ENCODE peak calls at places on chromosomes 12 and 14, in ten cellular contexts. One of them, this sample, is unnamed.

GRCh38 chr12:64625243-64626077 is 15.2 kb downstream of the RASSF3 start:
- DNase-seq in mucosa of gallbladder: peak
- DNase-seq in HuH-7.5: peak
- DNase-seq in posterior cingulate gyrus: peak
- DNase-seq in stimulated activated CD8-positive, alpha-beta memory T cell treated with anti-CD3 and anti-CD28 coated beads, Interleukin-12 subunit alpha, Interleukin-12 subunit beta, amount 100 ng/mL, for 1 hour: no peak
- DNase-seq in NCI-H460: no peak
- DNase-seq in transverse colon: peak
- DNase-seq in K562: peak
- DNase-seq in astrocyte of the cerebellum: peak
- DNase-seq in mesendoderm: peak
- DNase-seq in this sample: peak

GRCh38 chr14:20652996-20653975 is 11.8 kb upstream of the OR6S1 start:
- DNase-seq in K562: peak
- DNase-seq in NCI-H460: peak
- DNase-seq in stimulated activated CD8-positive, alpha-beta memory T cell treated with anti-CD3 and anti-CD28 coated beads, Interleukin-12 subunit alpha, Interleukin-12 subunit beta, amount 100 ng/mL, for 1 hour: no peak
- DNase-seq in mesendoderm: peak
- DNase-seq in posterior cingulate gyrus: no peak
- DNase-seq in HuH-7.5: no peak
- DNase-seq in transverse colon: no peak
- DNase-seq in astrocyte of the cerebellum: no peak
- DNase-seq in mucosa of gallbladder: no peak
- DNase-seq in this sample: no peak

GRCh38 chr14:68563256-68564131 is 229.4 kb downstream of the ZFP36L1 start:
- DNase-seq in mesendoderm: no peak
- DNase-seq in HuH-7.5: no peak
- DNase-seq in mucosa of gallbladder: no peak
- DNase-seq in stimulated activated CD8-positive, alpha-beta memory T cell treated with anti-CD3 and anti-CD28 coated beads, Interleukin-12 subunit alpha, Interleukin-12 subunit beta, amount 100 ng/mL, for 1 hour: no peak
- DNase-seq in astrocyte of the cerebellum: no peak
- DNase-seq in K562: no peak
- DNase-seq in NCI-H460: no peak
- DNase-seq in transverse colon: no peak
- DNase-seq in posterior cingulate gyrus: no peak
- DNase-seq in this sample: peak

GRCh38 chr14:73188501-73188903 is 48.8 kb upstream of the PAPLN start:
- DNase-seq in NCI-H460: peak
- DNase-seq in astrocyte of the cerebellum: peak
- DNase-seq in posterior cingulate gyrus: no peak
- DNase-seq in stimulated activated CD8-positive, alpha-beta memory T cell treated with anti-CD3 and anti-CD28 coated beads, Interleukin-12 subunit alpha, Interleukin-12 subunit beta, amount 100 ng/mL, for 1 hour: no peak
- DNase-seq in mucosa of gallbladder: no peak
- DNase-seq in mesendoderm: no peak
- DNase-seq in HuH-7.5: no peak
- DNase-seq in transverse colon: no peak
- DNase-seq in K562: no peak
- DNase-seq in this sample: no peak

GRCh38 chr14:104386281-104386841 is 193.2 kb upstream of the C14orf180 start:
- DNase-seq in NCI-H460: no peak
- DNase-seq in mucosa of gallbladder: no peak
- DNase-seq in posterior cingulate gyrus: no peak
- DNase-seq in mesendoderm: no peak
- DNase-seq in transverse colon: peak
- DNase-seq in HuH-7.5: no peak
- DNase-seq in stimulated activated CD8-positive, alpha-beta memory T cell treated with anti-CD3 and anti-CD28 coated beads, Interleukin-12 subunit alpha, Interleukin-12 subunit beta, amount 100 ng/mL, for 1 hour: no peak
- DNase-seq in K562: no peak
- DNase-seq in astrocyte of the cerebellum: no peak
- DNase-seq in this sample: no peak

GRCh38 chr12:27657296-27657695 is 39.0 kb upstream of the REP15 start:
- DNase-seq in NCI-H460: no peak
- DNase-seq in posterior cingulate gyrus: no peak
- DNase-seq in stimulated activated CD8-positive, alpha-beta memory T cell treated with anti-CD3 and anti-CD28 coated beads, Interleukin-12 subunit alpha, Interleukin-12 subunit beta, amount 100 ng/mL, for 1 hour: no peak
- DNase-seq in astrocyte of the cerebellum: no peak
- DNase-seq in HuH-7.5: no peak
- DNase-seq in transverse colon: no peak
- DNase-seq in K562: no peak
- DNase-seq in mesendoderm: no peak
- DNase-seq in mucosa of gallbladder: no peak
- DNase-seq in this sample: no peak

GRCh38 chr12:93090768-93091172 is 161.7 kb upstream of the EEA1 start:
- DNase-seq in NCI-H460: no peak
- DNase-seq in posterior cingulate gyrus: no peak
- DNase-seq in mucosa of gallbladder: no peak
- DNase-seq in K562: no peak
- DNase-seq in astrocyte of the cerebellum: peak
- DNase-seq in mesendoderm: no peak
- DNase-seq in stimulated activated CD8-positive, alpha-beta memory T cell treated with anti-CD3 and anti-CD28 coated beads, Interleukin-12 subunit alpha, Interleukin-12 subunit beta, amount 100 ng/mL, for 1 hour: no peak
- DNase-seq in HuH-7.5: no peak
- DNase-seq in transverse colon: no peak
- DNase-seq in this sample: no peak

GRCh38 chr12:53179694-53180269 is 740 bp upstream of the ZNF740 start:
- DNase-seq in posterior cingulate gyrus: no peak
- DNase-seq in astrocyte of the cerebellum: no peak
- DNase-seq in mucosa of gallbladder: no peak
- DNase-seq in mesendoderm: no peak
- DNase-seq in transverse colon: peak
- DNase-seq in NCI-H460: no peak
- DNase-seq in stimulated activated CD8-positive, alpha-beta memory T cell treated with anti-CD3 and anti-CD28 coated beads, Interleukin-12 subunit alpha, Interleukin-12 subunit beta, amount 100 ng/mL, for 1 hour: no peak
- DNase-seq in K562: peak
- DNase-seq in HuH-7.5: no peak
- DNase-seq in this sample: no peak

GRCh38 chr12:65613692-65614091 is 210.6 kb upstream of the HMGA2 start:
- DNase-seq in stimulated activated CD8-positive, alpha-beta memory T cell treated with anti-CD3 and anti-CD28 coated beads, Interleukin-12 subunit alpha, Interleukin-12 subunit beta, amount 100 ng/mL, for 1 hour: no peak
- DNase-seq in transverse colon: no peak
- DNase-seq in astrocyte of the cerebellum: no peak
- DNase-seq in HuH-7.5: no peak
- DNase-seq in K562: no peak
- DNase-seq in mucosa of gallbladder: no peak
- DNase-seq in posterior cingulate gyrus: no peak
- DNase-seq in NCI-H460: no peak
- DNase-seq in mesendoderm: no peak
- DNase-seq in this sample: no peak

GRCh38 chr14:32913725-32914124 is 25.0 kb upstream of the NPAS3 start:
- DNase-seq in transverse colon: no peak
- DNase-seq in K562: no peak
- DNase-seq in posterior cingulate gyrus: no peak
- DNase-seq in HuH-7.5: no peak
- DNase-seq in astrocyte of the cerebellum: no peak
- DNase-seq in stimulated activated CD8-positive, alpha-beta memory T cell treated with anti-CD3 and anti-CD28 coated beads, Interleukin-12 subunit alpha, Interleukin-12 subunit beta, amount 100 ng/mL, for 1 hour: no peak
- DNase-seq in mesendoderm: no peak
- DNase-seq in NCI-H460: peak
- DNase-seq in mucosa of gallbladder: no peak
- DNase-seq in this sample: no peak

GRCh38 chr12:75976113-75976512 is 55.5 kb downstream of the PHLDA1 start:
- DNase-seq in mucosa of gallbladder: no peak
- DNase-seq in transverse colon: no peak
- DNase-seq in HuH-7.5: no peak
- DNase-seq in astrocyte of the cerebellum: no peak
- DNase-seq in stimulated activated CD8-positive, alpha-beta memory T cell treated with anti-CD3 and anti-CD28 coated beads, Interleukin-12 subunit alpha, Interleukin-12 subunit beta, amount 100 ng/mL, for 1 hour: no peak
- DNase-seq in posterior cingulate gyrus: no peak
- DNase-seq in mesendoderm: no peak
- DNase-seq in NCI-H460: no peak
- DNase-seq in K562: no peak
- DNase-seq in this sample: no peak

GRCh38 chr12:103850429-103850828 is 9.4 kb upstream of the NT5DC3 start:
- DNase-seq in transverse colon: no peak
- DNase-seq in K562: no peak
- DNase-seq in posterior cingulate gyrus: no peak
- DNase-seq in mucosa of gallbladder: no peak
- DNase-seq in astrocyte of the cerebellum: no peak
- DNase-seq in NCI-H460: no peak
- DNase-seq in HuH-7.5: no peak
- DNase-seq in mesendoderm: no peak
- DNase-seq in stimulated activated CD8-positive, alpha-beta memory T cell treated with anti-CD3 and anti-CD28 coated beads, Interleukin-12 subunit alpha, Interleukin-12 subunit beta, amount 100 ng/mL, for 1 hour: no peak
- DNase-seq in this sample: no peak

GRCh38 chr14:50363734-50364113 is 33.0 kb downstream of the CDKL1 start:
- DNase-seq in mucosa of gallbladder: no peak
- DNase-seq in NCI-H460: no peak
- DNase-seq in transverse colon: peak
- DNase-seq in K562: no peak
- DNase-seq in astrocyte of the cerebellum: no peak
- DNase-seq in mesendoderm: no peak
- DNase-seq in stimulated activated CD8-positive, alpha-beta memory T cell treated with anti-CD3 and anti-CD28 coated beads, Interleukin-12 subunit alpha, Interleukin-12 subunit beta, amount 100 ng/mL, for 1 hour: peak
- DNase-seq in HuH-7.5: no peak
- DNase-seq in posterior cingulate gyrus: no peak
- DNase-seq in this sample: no peak

GRCh38 chr12:70606001-70606400 is 31.2 kb downstream of the PTPRB start:
- DNase-seq in mesendoderm: no peak
- DNase-seq in transverse colon: no peak
- DNase-seq in astrocyte of the cerebellum: no peak
- DNase-seq in HuH-7.5: peak
- DNase-seq in K562: no peak
- DNase-seq in posterior cingulate gyrus: no peak
- DNase-seq in NCI-H460: no peak
- DNase-seq in mucosa of gallbladder: no peak
- DNase-seq in stimulated activated CD8-positive, alpha-beta memory T cell treated with anti-CD3 and anti-CD28 coated beads, Interleukin-12 subunit alpha, Interleukin-12 subunit beta, amount 100 ng/mL, for 1 hour: no peak
- DNase-seq in this sample: no peak